ENCODE peak calls at places on chromosomes 4 and X, in four cellular contexts. One of them, this sample, is unnamed.
A peak's percentile ranks its signal among the peaks of the same experiment; 100 is the strongest.

GRCh38 chrX:20452487-20452886 is 185.8 kb upstream of the RPS6KA3 start:
- DNase-seq in Panc1: no peak
- DNase-seq in CD8-positive, alpha-beta memory T cell: no peak
- DNase-seq in substantia nigra: no peak
- DNase-seq in this sample: no peak

GRCh38 chrX:38973327-38973726 is 172.1 kb downstream of the MID1IP1 start:
- DNase-seq in Panc1: no peak
- DNase-seq in CD8-positive, alpha-beta memory T cell: no peak
- DNase-seq in substantia nigra: no peak
- DNase-seq in this sample: no peak

GRCh38 chr4:7967501-7968261 is 28.0 kb upstream of the AFAP1 start:
- DNase-seq in Panc1: no peak
- DNase-seq in CD8-positive, alpha-beta memory T cell: no peak
- DNase-seq in substantia nigra: no peak
- DNase-seq in this sample: no peak

GRCh38 chrX:18927558-18927957 is 56.4 kb downstream of the PHKA2 start:
- DNase-seq in Panc1: no peak
- DNase-seq in CD8-positive, alpha-beta memory T cell: no peak
- DNase-seq in substantia nigra: no peak
- DNase-seq in this sample: no peak

GRCh38 chr4:163380703-163381102 is 37.0 kb downstream of the NPY5R start:
- DNase-seq in Panc1: no peak
- DNase-seq in CD8-positive, alpha-beta memory T cell: no peak
- DNase-seq in substantia nigra: no peak
- DNase-seq in this sample: no peak

GRCh38 chr4:105135746-105136145 is 10.9 kb upstream of the TET2 start:
- DNase-seq in Panc1: no peak
- DNase-seq in CD8-positive, alpha-beta memory T cell: no peak
- DNase-seq in substantia nigra: no peak
- DNase-seq in this sample: no peak

GRCh38 chrX:153608376-153608775 is 9.4 kb upstream of the CCNQ start:
- DNase-seq in Panc1: no peak
- DNase-seq in CD8-positive, alpha-beta memory T cell: no peak
- DNase-seq in substantia nigra: no peak
- DNase-seq in this sample: no peak

GRCh38 chrX:39309721-39310152 is 508.5 kb downstream of the MID1IP1 start:
- DNase-seq in Panc1: no peak
- DNase-seq in CD8-positive, alpha-beta memory T cell: no peak
- DNase-seq in substantia nigra: no peak
- DNase-seq in this sample: no peak

GRCh38 chrX:71637253-71637618 is 18.9 kb upstream of the CXCR3 start:
- DNase-seq in Panc1: no peak
- DNase-seq in CD8-positive, alpha-beta memory T cell: no peak
- DNase-seq in substantia nigra: no peak
- DNase-seq in this sample: no peak
- H3K27ac ChIP-seq in Panc1: no peak overlapping the region
- H3K27ac ChIP-seq in CD8-positive, alpha-beta memory T cell: no peak overlapping the region
- H3K27ac ChIP-seq in substantia nigra: no peak overlapping the region
- H3K27ac ChIP-seq in this sample: no peak overlapping the region

GRCh38 chr4:169164669-169165415 is 105.9 kb downstream of the SH3RF1 start:
- DNase-seq in Panc1: no peak
- DNase-seq in CD8-positive, alpha-beta memory T cell: no peak
- DNase-seq in substantia nigra: no peak
- DNase-seq in this sample: no peak
- H3K27ac ChIP-seq in Panc1: no peak overlapping the region
- H3K27ac ChIP-seq in CD8-positive, alpha-beta memory T cell: no peak overlapping the region
- H3K27ac ChIP-seq in substantia nigra: no peak overlapping the region
- H3K27ac ChIP-seq in this sample: no peak overlapping the region

GRCh38 chr4:1015179-1015578 is 3.8 kb downstream of the FGFRL1 start:
- DNase-seq in Panc1: no peak
- DNase-seq in CD8-positive, alpha-beta memory T cell: no peak
- DNase-seq in substantia nigra: no peak
- DNase-seq in this sample: no peak
- H3K27ac ChIP-seq in Panc1: no peak overlapping the region
- H3K27ac ChIP-seq in CD8-positive, alpha-beta memory T cell: no peak overlapping the region
- H3K27ac ChIP-seq in substantia nigra: peak overlapping the region; percentile 95
- H3K27ac ChIP-seq in this sample: peak overlapping the region; percentile 89

GRCh38 chrX:46758956-46759644 is at the start of gene SLC9A7:
- DNase-seq in Panc1: peak; percentile 43
- DNase-seq in CD8-positive, alpha-beta memory T cell: peak; percentile 59
- DNase-seq in substantia nigra: peak; percentile 3
- DNase-seq in this sample: peak; percentile 59

GRCh38 chrX:46757052-46757451 is 1.9 kb downstream of the SLC9A7 start:
- DNase-seq in Panc1: no peak
- DNase-seq in CD8-positive, alpha-beta memory T cell: no peak
- DNase-seq in substantia nigra: no peak
- DNase-seq in this sample: no peak

GRCh38 chrX:46757593-46757992 is 1.3 kb downstream of the SLC9A7 start:
- DNase-seq in Panc1: no peak
- DNase-seq in CD8-positive, alpha-beta memory T cell: no peak
- DNase-seq in substantia nigra: no peak
- DNase-seq in this sample: no peak

GRCh38 chrX:46758163-46758955 is 559 bp downstream of the SLC9A7 start:
- DNase-seq in Panc1: no peak
- DNase-seq in CD8-positive, alpha-beta memory T cell: no peak
- DNase-seq in substantia nigra: no peak
- DNase-seq in this sample: peak; percentile 0

DNA sequence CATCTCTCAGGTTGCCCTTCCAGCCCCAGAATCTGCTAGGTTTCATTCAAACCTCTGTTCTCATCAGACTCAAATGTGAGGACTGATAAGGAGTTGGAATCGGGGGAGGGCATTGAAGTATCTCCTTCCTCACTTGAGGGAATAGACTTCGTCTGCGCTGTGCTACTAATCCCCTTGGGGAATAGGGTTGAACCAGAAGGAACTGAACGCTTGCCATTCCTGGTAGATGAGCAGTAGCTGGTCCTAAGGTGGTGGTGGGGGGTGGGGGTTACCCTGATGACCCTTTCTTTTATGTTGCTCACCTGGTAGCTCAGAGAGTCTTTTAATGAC is 692 bp upstream of the SLC9A7 start:
- DNase-seq in Panc1: no peak
- DNase-seq in CD8-positive, alpha-beta memory T cell: no peak
- DNase-seq in substantia nigra: no peak
- DNase-seq in this sample: no peak
- H3K27ac ChIP-seq in Panc1: peak overlapping the region; percentile 77
- H3K27ac ChIP-seq in CD8-positive, alpha-beta memory T cell: no peak overlapping the region
- H3K27ac ChIP-seq in substantia nigra: no peak overlapping the region
- H3K27ac ChIP-seq in this sample: no peak overlapping the region

GRCh38 chr4:87024181-87024580 is 89.4 kb downstream of the AFF1 start:
- DNase-seq in Panc1: no peak
- DNase-seq in CD8-positive, alpha-beta memory T cell: no peak
- DNase-seq in substantia nigra: no peak
- DNase-seq in this sample: no peak
- H3K27ac ChIP-seq in Panc1: no peak overlapping the region
- H3K27ac ChIP-seq in CD8-positive, alpha-beta memory T cell: no peak overlapping the region
- H3K27ac ChIP-seq in substantia nigra: no peak overlapping the region
- H3K27ac ChIP-seq in this sample: no peak overlapping the region

GRCh38 chr4:184979461-184980124 is 38.7 kb upstream of the HELT start:
- DNase-seq in Panc1: no peak
- DNase-seq in CD8-positive, alpha-beta memory T cell: no peak
- DNase-seq in substantia nigra: no peak
- DNase-seq in this sample: no peak

GRCh38 chr4:184988611-184989010 is 29.7 kb upstream of the HELT start:
- DNase-seq in Panc1: no peak
- DNase-seq in CD8-positive, alpha-beta memory T cell: no peak
- DNase-seq in substantia nigra: no peak
- DNase-seq in this sample: no peak

GRCh38 chr4:184980261-184980660 is 38.0 kb upstream of the HELT start:
- DNase-seq in Panc1: no peak
- DNase-seq in CD8-positive, alpha-beta memory T cell: no peak
- DNase-seq in substantia nigra: no peak
- DNase-seq in this sample: no peak

GRCh38 chr4:184987493-184988031 is 30.7 kb upstream of the HELT start:
- DNase-seq in Panc1: no peak
- DNase-seq in CD8-positive, alpha-beta memory T cell: no peak
- DNase-seq in substantia nigra: no peak
- DNase-seq in this sample: no peak

DNA sequence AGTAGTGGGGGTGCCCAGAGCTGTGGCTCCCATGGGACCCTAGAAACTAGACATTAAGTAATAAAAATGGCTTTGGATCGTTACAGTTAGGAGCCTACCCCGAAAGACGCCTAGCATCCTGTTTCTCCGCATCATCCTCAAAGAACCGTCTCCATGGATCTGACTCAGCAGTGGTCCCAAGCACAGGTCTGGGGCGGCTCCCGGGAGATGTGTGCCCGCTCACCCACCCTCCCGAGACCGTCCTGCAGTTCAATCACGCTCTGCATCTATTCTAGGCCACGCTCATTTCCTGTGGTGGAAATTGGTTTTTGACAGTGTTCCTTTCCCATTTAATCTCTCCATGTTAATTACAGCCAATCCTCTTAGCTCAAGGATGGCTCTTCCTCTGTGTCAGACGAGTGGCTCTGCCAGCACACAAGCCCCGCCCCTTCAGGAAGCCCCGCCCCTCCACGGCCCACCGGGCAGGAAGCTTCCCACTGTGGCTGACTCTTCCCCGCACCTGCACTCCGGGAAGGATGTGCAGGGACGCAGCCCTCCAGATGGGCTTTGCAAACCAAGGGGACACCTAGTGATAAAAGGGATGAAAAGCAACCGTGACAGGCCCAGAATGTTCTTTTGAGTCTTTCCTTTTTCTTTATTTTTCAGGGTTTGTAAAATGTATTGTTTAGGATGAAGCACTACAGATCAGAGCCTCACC is 34.5 kb upstream of the HELT start:
- DNase-seq in Panc1: no peak
- DNase-seq in CD8-positive, alpha-beta memory T cell: peak; percentile 46
- DNase-seq in substantia nigra: no peak
- DNase-seq in this sample: peak; percentile 59
- H3K27ac ChIP-seq in Panc1: no peak overlapping the region
- H3K27ac ChIP-seq in CD8-positive, alpha-beta memory T cell: no peak overlapping the region
- H3K27ac ChIP-seq in substantia nigra: no peak overlapping the region
- H3K27ac ChIP-seq in this sample: no peak overlapping the region

GRCh38 chr4:20883677-20884076 is 183.4 kb downstream of the PACRGL start:
- DNase-seq in Panc1: no peak
- DNase-seq in CD8-positive, alpha-beta memory T cell: no peak
- DNase-seq in substantia nigra: no peak
- DNase-seq in this sample: no peak

GRCh38 chr4:20881658-20882057 is 181.4 kb downstream of the PACRGL start:
- DNase-seq in Panc1: no peak
- DNase-seq in CD8-positive, alpha-beta memory T cell: no peak
- DNase-seq in substantia nigra: no peak
- DNase-seq in this sample: no peak

GRCh38 chr4:20878806-20879205 is 178.5 kb downstream of the PACRGL start:
- DNase-seq in Panc1: no peak
- DNase-seq in CD8-positive, alpha-beta memory T cell: no peak
- DNase-seq in substantia nigra: no peak
- DNase-seq in this sample: no peak

GRCh38 chr4:20882500-20882899 is 182.2 kb downstream of the PACRGL start:
- DNase-seq in Panc1: no peak
- DNase-seq in CD8-positive, alpha-beta memory T cell: no peak
- DNase-seq in substantia nigra: no peak
- DNase-seq in this sample: no peak

DNA sequence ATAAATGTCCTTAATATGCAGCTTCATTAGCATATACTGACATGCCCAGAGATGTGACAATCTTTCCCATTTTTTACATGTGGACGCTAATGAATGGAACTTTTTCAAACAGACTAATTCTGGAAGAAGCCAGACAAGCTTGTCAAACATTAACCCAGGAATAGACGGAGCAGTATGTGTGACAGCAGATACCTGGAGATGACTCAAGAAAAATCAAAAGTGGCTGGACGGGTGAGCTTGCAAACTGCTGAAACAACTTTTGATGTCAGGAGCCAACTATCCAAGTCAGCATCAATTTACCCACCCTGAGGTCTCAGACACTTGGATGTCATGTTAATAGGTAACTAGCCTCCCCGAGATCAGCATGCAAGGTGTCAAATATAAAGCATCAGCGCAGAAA is 183.0 kb downstream of the PACRGL start:
- DNase-seq in Panc1: no peak
- DNase-seq in CD8-positive, alpha-beta memory T cell: no peak
- DNase-seq in substantia nigra: no peak
- DNase-seq in this sample: no peak
- H3K27ac ChIP-seq in Panc1: no peak overlapping the region
- H3K27ac ChIP-seq in CD8-positive, alpha-beta memory T cell: no peak overlapping the region
- H3K27ac ChIP-seq in substantia nigra: no peak overlapping the region
- H3K27ac ChIP-seq in this sample: no peak overlapping the region

DNA sequence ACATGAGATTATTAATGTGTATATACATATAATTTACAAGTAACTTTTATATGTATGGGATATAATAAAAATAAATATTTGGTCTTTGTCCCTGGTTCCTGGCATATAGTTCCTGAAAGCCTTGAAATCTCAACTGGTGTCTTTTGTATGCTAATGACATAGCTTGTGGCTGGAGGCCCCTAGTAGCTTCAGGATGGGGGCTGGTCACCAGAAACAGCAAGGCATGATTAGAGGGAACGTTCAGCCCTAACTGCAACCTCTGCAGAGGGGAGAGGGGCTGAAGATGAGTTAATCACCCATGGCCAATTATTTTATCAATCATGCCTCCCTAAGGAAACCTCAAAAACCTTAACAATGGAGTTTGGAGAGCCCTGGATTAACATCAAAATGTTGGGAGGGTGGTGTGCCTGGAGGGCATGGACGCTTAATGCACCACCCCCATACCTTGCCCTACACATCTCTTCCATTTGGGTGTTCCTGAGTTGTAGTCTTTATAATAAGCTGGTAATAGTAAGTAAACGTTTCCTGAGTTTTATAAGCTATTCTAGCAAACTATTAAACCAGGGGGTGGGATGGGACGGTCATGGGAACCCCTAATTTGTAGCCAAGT is 21.3 kb downstream of the PIN4 start:
- DNase-seq in Panc1: no peak
- DNase-seq in CD8-positive, alpha-beta memory T cell: no peak
- DNase-seq in substantia nigra: no peak
- DNase-seq in this sample: no peak
- H3K27ac ChIP-seq in Panc1: no peak overlapping the region
- H3K27ac ChIP-seq in CD8-positive, alpha-beta memory T cell: no peak overlapping the region
- H3K27ac ChIP-seq in substantia nigra: no peak overlapping the region
- H3K27ac ChIP-seq in this sample: no peak overlapping the region

GRCh38 chr4:55670695-55671094 is 34.6 kb upstream of the NMU start:
- DNase-seq in Panc1: no peak
- DNase-seq in CD8-positive, alpha-beta memory T cell: no peak
- DNase-seq in substantia nigra: no peak
- DNase-seq in this sample: no peak

GRCh38 chr4:55673424-55673823 is 37.3 kb upstream of the NMU start:
- DNase-seq in Panc1: no peak
- DNase-seq in CD8-positive, alpha-beta memory T cell: no peak
- DNase-seq in substantia nigra: no peak
- DNase-seq in this sample: no peak

GRCh38 chr4:55675196-55675793 is 39.2 kb upstream of the NMU start:
- DNase-seq in Panc1: no peak
- DNase-seq in CD8-positive, alpha-beta memory T cell: no peak
- DNase-seq in substantia nigra: no peak
- DNase-seq in this sample: no peak

GRCh38 chr4:55668449-55668848 is 32.4 kb upstream of the NMU start:
- DNase-seq in Panc1: no peak
- DNase-seq in CD8-positive, alpha-beta memory T cell: no peak
- DNase-seq in substantia nigra: no peak
- DNase-seq in this sample: no peak

GRCh38 chr4:55671667-55672066 is 35.6 kb upstream of the NMU start:
- DNase-seq in Panc1: no peak
- DNase-seq in CD8-positive, alpha-beta memory T cell: no peak
- DNase-seq in substantia nigra: no peak
- DNase-seq in this sample: no peak
- H3K27ac ChIP-seq in Panc1: no peak overlapping the region
- H3K27ac ChIP-seq in CD8-positive, alpha-beta memory T cell: no peak overlapping the region
- H3K27ac ChIP-seq in substantia nigra: no peak overlapping the region
- H3K27ac ChIP-seq in this sample: no peak overlapping the region

This sample was measured in caudate nucleus.